ENCODE peak calls at places on chromosomes 11 and 22, in five cellular contexts. N is stimulated activated CD4-positive, alpha-beta T cell treated with anti-CD3 and anti-CD28 coated beads, Interleukin-15, amount 100 ng/mL, for 1 hour; Q is brain microvascular endothelial cell; T is CD8-positive, alpha-beta memory T cell; X is HFFc6. S is an unnamed sample.

GRCh38 chr11:15333407-15333806 is 218.7 kb downstream of the INSC start:
- DNase-seq in N (no peak), X (no peak), Q (no peak), T (no peak), S (no peak)

GRCh38 chr22:47696776-47697175 is 934.3 kb downstream of the TBC1D22A start:
- DNase-seq in Q (no peak), T (no peak), N (no peak), X (no peak), S (no peak)

GRCh38 chr11:65410936-65411680 is 11.5 kb upstream of the NEAT1 start:
- DNase-seq in X (no peak), N (no peak), Q (no peak), T (no peak), S (no peak)

GRCh38 chr11:128342511-128343133 is 244.7 kb downstream of the ETS1 start:
- DNase-seq in T (peak), X (no peak), N (no peak), Q (peak), S (peak)

GRCh38 chr11:95647355-95647754 is 142.2 kb downstream of the FAM76B start:
- DNase-seq in N (no peak), T (no peak), Q (no peak), X (no peak), S (no peak)

GRCh38 chr11:28289444-28289843 is 181.3 kb downstream of the METTL15 start:
- DNase-seq in X (no peak), T (no peak), Q (peak), N (no peak), S (no peak)

GRCh38 chr11:71935338-71935925 is 6.6 kb downstream of the RNF121 start:
- DNase-seq in N (no peak), T (no peak), X (no peak), Q (no peak), S (no peak)

GRCh38 chr11:104968856-104969776 is 742 bp upstream of the CASP4 start:
- DNase-seq in N (no peak), Q (peak), T (no peak), X (peak), S (no peak)

GRCh38 chr11:47950396-47950795 is 30.0 kb upstream of the PTPRJ start:
- DNase-seq in T (peak), Q (no peak), N (no peak), X (no peak), S (peak)

GRCh38 chr11:45093761-45094455 is 52.5 kb upstream of the PRDM11 start:
- DNase-seq in Q (no peak), X (no peak), N (no peak), T (no peak), S (no peak)

GRCh38 chr11:132559371-132560036 is 972.8 kb downstream of the OPCML start:
- DNase-seq in T (no peak), N (no peak), X (peak), Q (no peak), S (no peak)

GRCh38 chr11:40689823-40690222 is 769.6 kb downstream of the LRRC4C start:
- DNase-seq in T (no peak), Q (no peak), N (no peak), X (no peak), S (no peak)

GRCh38 chr22:32539631-32540449 is 65.2 kb downstream of the FBXO7 start:
- DNase-seq in X (no peak), Q (no peak), T (no peak), N (no peak), S (no peak)

GRCh38 chr11:27444801-27445215 is 27.8 kb downstream of the LGR4 start:
- DNase-seq in N (no peak), X (no peak), Q (no peak), T (no peak), S (no peak)

GRCh38 chr11:23143031-23143430 is 282.8 kb upstream of the CCDC179 start:
- DNase-seq in Q (no peak), N (no peak), T (no peak), X (no peak), S (no peak)

GRCh38 chr22:29095459-29095858 is 22.6 kb downstream of the KREMEN1 start:
- DNase-seq in T (no peak), X (no peak), Q (no peak), N (no peak), S (no peak)

GRCh38 chr11:65180877-65181568 is 705 bp upstream of the CAPN1 start:
- DNase-seq in T (peak), N (no peak), Q (peak), X (peak), S (peak)

GRCh38 chr22:27749597-27750225 is 51.8 kb downstream of the MN1 start:
- DNase-seq in T (no peak), X (no peak), N (no peak), Q (peak), S (no peak)

GRCh38 chr11:66559862-66560676 is 8.3 kb downstream of the CTSF start:
- DNase-seq in X (no peak), Q (no peak), T (no peak), N (no peak), S (no peak)

GRCh38 chr11:12968101-12968500 is 41.0 kb upstream of the RASSF10 start:
- DNase-seq in Q (no peak), N (no peak), T (no peak), X (no peak), S (no peak)

GRCh38 chr11:19729141-19729540 is 16.5 kb downstream of the NAV2 start:
- DNase-seq in Q (no peak), X (no peak), T (no peak), N (no peak), S (no peak)

GRCh38 chr22:35742342-35743100 is 24.8 kb downstream of the APOL5 start:
- DNase-seq in X (peak), N (no peak), T (no peak), Q (peak), S (no peak)

GRCh38 chr11:11296434-11296833 is 56.6 kb downstream of the CSNK2A3 start:
- DNase-seq in Q (no peak), N (no peak), T (no peak), X (no peak), S (no peak)

GRCh38 chr11:14907411-14908213 is 15.6 kb upstream of the CYP2R1 start:
- DNase-seq in Q (peak), N (peak), X (peak), T (peak), S (peak)

GRCh38 chr11:122642472-122642922 is 13.0 kb upstream of the UBASH3B start:
- DNase-seq in T (no peak), Q (peak), N (no peak), X (peak), S (no peak)

GRCh38 chr11:70402685-70403084 is 4.4 kb downstream of the CTTN start:
- DNase-seq in X (no peak), N (no peak), T (no peak), Q (no peak), S (no peak)

GRCh38 chr11:94181943-94182342 is 53.3 kb downstream of the PANX1 start:
- DNase-seq in Q (no peak), X (no peak), T (no peak), N (no peak), S (no peak)

GRCh38 chr11:134425413-134425812 is 13.4 kb upstream of the B3GAT1 start:
- DNase-seq in T (no peak), Q (no peak), X (no peak), N (no peak), S (no peak)

S was measured in activated CD4-positive, alpha-beta T cell treated with anti-CD3 and anti-CD28 coated beads, Interleukin-2, amount 50 U/mL, for 1 hour.